ENCODE peak calls at places on chromosomes 6 and 20, in nine cellular contexts. O is right lobe of liver, R is AG04450, E is lung, W is astrocyte of the spinal cord, I is cardiac fibroblast, L is sigmoid colon, U is tibial artery, M is B cell. V is an unnamed sample.

GRCh38 chr6:20723236-20723635 is 189.0 kb downstream of the CDKAL1 start:
- DNase-seq in O (no peak), R (no peak), E (no peak), W (no peak), I (no peak), L (no peak), U (no peak), M (no peak), V (no peak)

GRCh38 chr20:62208805-62209755 is 11.0 kb downstream of the HRH3 start:
- DNase-seq in O (no peak), R (no peak), E (no peak), W (no peak), I (peak), L (no peak), U (no peak), M (no peak), V (no peak)

GRCh38 chr20:8161262-8162071 is 29.4 kb downstream of the PLCB1 start:
- DNase-seq in O (no peak), R (no peak), E (no peak), W (no peak), I (no peak), L (no peak), U (no peak), M (no peak), V (no peak)

GRCh38 chr6:98574991-98575390 is 259.4 kb upstream of the POU3F2 start:
- DNase-seq in O (no peak), R (no peak), E (no peak), W (no peak), I (no peak), L (no peak), U (no peak), M (no peak), V (no peak)

GRCh38 chr6:128483472-128484135 is 36.8 kb downstream of the PTPRK start:
- DNase-seq in O (no peak), R (no peak), E (no peak), W (no peak), I (no peak), L (no peak), U (no peak), M (no peak), V (no peak)

GRCh38 chr6:73263570-73263909 is 544 bp upstream of the KHDC1 start:
- DNase-seq in O (no peak), R (no peak), E (no peak), W (no peak), I (no peak), L (no peak), U (no peak), M (no peak), V (no peak)

GRCh38 chr6:72620866-72621242 is 1.0 kb upstream of the KCNQ5 start:
- DNase-seq in O (no peak), R (no peak), E (no peak), W (peak), I (no peak), L (no peak), U (no peak), M (no peak), V (no peak)

GRCh38 chr6:52645976-52646375 is 24.9 kb upstream of the TMEM14A start:
- DNase-seq in O (no peak), R (no peak), E (no peak), W (no peak), I (no peak), L (no peak), U (no peak), M (no peak), V (no peak)

GRCh38 chr6:54267798-54268197 is 40.4 kb upstream of the TINAG start:
- DNase-seq in O (peak), R (no peak), E (peak), W (peak), I (peak), L (no peak), U (no peak), M (no peak), V (no peak)

GRCh38 chr6:133227344-133227743 is 13.8 kb upstream of the EYA4 start:
- DNase-seq in O (no peak), R (no peak), E (no peak), W (no peak), I (no peak), L (no peak), U (no peak), M (no peak), V (no peak)

GRCh38 chr6:159038914-159039884 is 5.6 kb downstream of the TAGAP start:
- DNase-seq in O (no peak), R (no peak), E (no peak), W (peak), I (peak), L (no peak), U (no peak), M (peak), V (peak)

GRCh38 chr6:73375216-73375615 is 5.5 kb upstream of the OOEP start:
- DNase-seq in O (no peak), R (no peak), E (no peak), W (no peak), I (no peak), L (no peak), U (no peak), M (no peak), V (no peak)

GRCh38 chr6:106608080-106608668 is 21.1 kb downstream of the RTN4IP1 start:
- DNase-seq in O (no peak), R (no peak), E (no peak), W (peak), I (peak), L (no peak), U (no peak), M (peak), V (peak)

GRCh38 chr6:73579389-73579788 is 58.6 kb upstream of the EEF1A1 start:
- DNase-seq in O (peak), R (no peak), E (no peak), W (no peak), I (no peak), L (no peak), U (no peak), M (no peak), V (no peak)

GRCh38 chr6:159760602-159761057 is 1.2 kb upstream of the ACAT2 start:
- DNase-seq in O (no peak), R (peak), E (no peak), W (peak), I (peak), L (no peak), U (no peak), M (no peak), V (no peak)

GRCh38 chr6:3162067-3162497 is 4.7 kb upstream of the TUBB2A start:
- DNase-seq in O (no peak), R (no peak), E (no peak), W (peak), I (no peak), L (no peak), U (no peak), M (no peak), V (no peak)

GRCh38 chr6:132648356-132648755 is 10.6 kb downstream of the TAAR1 start:
- DNase-seq in O (no peak), R (no peak), E (no peak), W (peak), I (peak), L (no peak), U (no peak), M (no peak), V (peak)

GRCh38 chr6:149306967-149307366 is 10.5 kb upstream of the TAB2 start:
- DNase-seq in O (no peak), R (no peak), E (no peak), W (peak), I (peak), L (no peak), U (no peak), M (no peak), V (no peak)

GRCh38 chr6:31493875-31494694 is 3.9 kb upstream of the MICB start:
- DNase-seq in O (peak), R (no peak), E (peak), W (peak), I (peak), L (peak), U (peak), M (peak), V (no peak)

GRCh38 chr20:39851459-39851858 is 837.6 kb downstream of the MAFB start:
- DNase-seq in O (no peak), R (peak), E (no peak), W (peak), I (no peak), L (no peak), U (no peak), M (no peak), V (no peak)

GRCh38 chr6:157779705-157780604 is 43.1 kb upstream of the SNX9 start:
- DNase-seq in O (no peak), R (no peak), E (no peak), W (no peak), I (peak), L (no peak), U (no peak), M (no peak), V (no peak)

GRCh38 chr6:57162008-57162407 is 10.1 kb upstream of the BAG2 start:
- DNase-seq in O (no peak), R (no peak), E (no peak), W (no peak), I (no peak), L (no peak), U (no peak), M (no peak), V (no peak)

GRCh38 chr6:158417760-158418098 is 105.5 kb downstream of the TULP4 start:
- DNase-seq in O (no peak), R (no peak), E (no peak), W (peak), I (peak), L (no peak), U (no peak), M (no peak), V (no peak)

GRCh38 chr6:53605543-53606235 is 59.9 kb downstream of the KLHL31 start:
- DNase-seq in O (no peak), R (no peak), E (no peak), W (no peak), I (no peak), L (no peak), U (no peak), M (no peak), V (no peak)

GRCh38 chr20:635609-636338 is 17.2 kb downstream of the SRXN1 start:
- DNase-seq in O (no peak), R (no peak), E (no peak), W (no peak), I (no peak), L (no peak), U (no peak), M (no peak), V (no peak)

GRCh38 chr6:25777031-25777430 is 22.5 kb downstream of the SLC17A4 start:
- DNase-seq in O (no peak), R (no peak), E (no peak), W (no peak), I (no peak), L (no peak), U (no peak), M (no peak), V (no peak)

GRCh38 chr20:6430381-6430780 is 307.6 kb upstream of the FERMT1 start:
- DNase-seq in O (no peak), R (no peak), E (no peak), W (no peak), I (no peak), L (no peak), U (no peak), M (no peak), V (no peak)

GRCh38 chr6:12311106-12311505 is 20.9 kb downstream of the EDN1 start:
- DNase-seq in O (no peak), R (no peak), E (no peak), W (no peak), I (no peak), L (no peak), U (no peak), M (no peak), V (no peak)

GRCh38 chr6:164507197-164507957 is 802.0 kb downstream of the C6orf118 start:
- DNase-seq in O (no peak), R (no peak), E (no peak), W (no peak), I (no peak), L (no peak), U (no peak), M (no peak), V (no peak)

GRCh38 chr20:6034134-6034969 is 19.5 kb downstream of the LRRN4 start:
- DNase-seq in O (no peak), R (no peak), E (no peak), W (no peak), I (peak), L (no peak), U (no peak), M (no peak), V (no peak)

GRCh38 chr20:10077081-10077471 is 42.3 kb downstream of the ANKEF1 start:
- DNase-seq in O (no peak), R (no peak), E (no peak), W (no peak), I (no peak), L (no peak), U (no peak), M (no peak), V (no peak)

GRCh38 chr6:138654715-138655634 is 118.6 kb upstream of the CCDC28A start:
- DNase-seq in O (no peak), R (no peak), E (no peak), W (peak), I (peak), L (no peak), U (no peak), M (no peak), V (peak)

GRCh38 chr20:25538838-25539665 is 46.3 kb downstream of the NINL start:
- DNase-seq in O (peak), R (no peak), E (no peak), W (no peak), I (no peak), L (no peak), U (no peak), M (no peak), V (peak)

DNA sequence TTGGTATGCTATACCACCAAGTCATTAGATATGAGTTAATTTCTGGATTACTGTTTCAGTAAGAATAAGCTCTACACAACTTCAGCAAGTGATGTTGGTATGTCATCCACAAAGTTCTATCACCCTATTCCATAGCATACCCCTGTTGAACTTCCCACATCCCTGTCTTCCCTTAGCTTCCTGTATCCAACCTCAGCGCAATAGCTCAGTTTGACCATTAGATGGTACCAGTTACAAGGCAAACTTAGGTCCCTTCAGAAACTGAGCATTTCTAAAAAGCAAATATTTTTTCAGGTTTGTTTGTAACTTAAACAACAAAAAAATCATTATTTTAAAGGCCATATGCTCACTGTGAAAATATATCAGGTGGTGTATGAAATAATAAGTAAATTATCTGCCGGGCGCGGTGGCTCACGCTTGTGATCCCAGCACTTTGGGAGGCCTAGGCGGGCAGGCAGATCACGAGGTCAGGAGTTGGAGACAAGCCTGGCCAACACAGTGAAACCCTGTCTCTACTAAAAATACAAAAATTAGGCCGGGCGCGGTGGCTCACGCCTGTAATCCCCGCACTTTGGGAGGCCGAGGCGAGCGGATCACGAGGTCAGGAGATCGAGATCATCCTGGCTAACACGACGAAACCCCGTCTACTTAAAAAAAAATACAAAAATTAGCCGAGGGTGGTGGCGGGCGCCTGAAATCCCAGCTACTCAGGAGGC is 8.8 kb upstream of the MOG start:
- DNase-seq in O (no peak), R (no peak), E (no peak), W (peak), I (peak), L (peak), U (no peak), M (no peak), V (no peak)
- TF ChIP-seq CTCF in O (peak), R (peak), E (peak), W (peak), I (peak), L (no peak), U (peak), M (no peak), V (peak)

DNA sequence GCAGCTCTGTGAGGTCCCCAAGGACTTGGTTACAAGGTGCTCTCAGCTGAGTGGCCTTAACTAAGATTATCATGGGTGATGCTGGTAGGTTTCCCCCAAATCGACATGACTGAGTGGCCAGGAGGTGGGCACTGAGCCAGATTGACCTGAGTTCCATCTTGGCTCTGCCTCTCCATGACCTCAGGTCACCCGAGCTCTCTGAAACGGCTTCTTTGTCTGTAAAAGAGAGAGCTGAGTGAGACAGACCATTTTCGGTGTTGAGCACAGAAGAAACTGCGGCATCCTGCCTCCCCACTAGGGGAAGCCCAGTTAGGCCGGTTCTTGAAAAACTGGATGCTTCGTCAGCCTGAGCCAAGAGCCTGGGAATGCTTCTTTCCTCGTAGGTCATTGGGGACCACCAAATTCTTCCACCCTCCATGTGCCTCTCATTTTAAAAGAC is 14.1 kb upstream of the STX16 start:
- DNase-seq in O (no peak), R (no peak), E (no peak), W (no peak), I (no peak), L (peak), U (no peak), M (no peak), V (no peak)
- TF ChIP-seq CTCF in O (no peak), R (no peak), E (no peak), W (peak), I (peak), L (no peak), U (no peak), M (no peak), V (no peak)

GRCh38 chr6:33779305-33779704 is 9.6 kb downstream of the LEMD2 start:
- DNase-seq in O (no peak), R (no peak), E (no peak), W (no peak), I (no peak), L (no peak), U (no peak), M (no peak), V (no peak)
- TF ChIP-seq CTCF in O (no peak), R (no peak), E (no peak), W (peak), I (no peak), L (no peak), U (no peak), M (no peak), V (no peak)

GRCh38 chr6:14787677-14788076 is 458.2 kb upstream of the JARID2 start:
- DNase-seq in O (no peak), R (no peak), E (no peak), W (no peak), I (no peak), L (no peak), U (no peak), M (no peak), V (no peak)
- TF ChIP-seq CTCF in O (no peak), R (no peak), E (no peak), W (no peak), I (no peak), L (no peak), U (no peak), M (no peak), V (no peak)

GRCh38 chr20:38172344-38172743 is 7.3 kb upstream of the TGM2 start:
- DNase-seq in O (no peak), R (no peak), E (no peak), W (peak), I (peak), L (peak), U (no peak), M (no peak), V (no peak)
- TF ChIP-seq CTCF in O (no peak), R (peak), E (no peak), W (peak), I (peak), L (no peak), U (no peak), M (no peak), V (no peak)

GRCh38 chr20:63384336-63384735 is 23.2 kb upstream of the CHRNA4 start:
- DNase-seq in O (no peak), R (no peak), E (no peak), W (no peak), I (no peak), L (no peak), U (no peak), M (no peak), V (no peak)

GRCh38 chr20:63382551-63383300 is 21.6 kb upstream of the CHRNA4 start:
- DNase-seq in O (no peak), R (no peak), E (no peak), W (no peak), I (no peak), L (no peak), U (no peak), M (no peak), V (no peak)

GRCh38 chr20:63383556-63383955 is 22.4 kb upstream of the CHRNA4 start:
- DNase-seq in O (no peak), R (no peak), E (no peak), W (no peak), I (no peak), L (no peak), U (no peak), M (no peak), V (no peak)

GRCh38 chr20:63380346-63380870 is 19.3 kb upstream of the CHRNA4 start:
- DNase-seq in O (no peak), R (no peak), E (no peak), W (no peak), I (no peak), L (no peak), U (no peak), M (no peak), V (no peak)

GRCh38 chr20:63381781-63382431 is 20.8 kb upstream of the CHRNA4 start:
- DNase-seq in O (no peak), R (no peak), E (no peak), W (no peak), I (no peak), L (no peak), U (no peak), M (no peak), V (no peak)
- TF ChIP-seq CTCF in O (peak), R (peak), E (peak), W (peak), I (peak), L (peak), U (peak), M (peak), V (peak)

GRCh38 chr6:22142931-22143330 is 153.9 kb downstream of the PRL start:
- DNase-seq in O (no peak), R (no peak), E (no peak), W (no peak), I (no peak), L (no peak), U (no peak), M (no peak), V (no peak)
- TF ChIP-seq CTCF in O (no peak), R (no peak), E (no peak), W (no peak), I (no peak), L (no peak), U (no peak), M (no peak), V (no peak)

DNA sequence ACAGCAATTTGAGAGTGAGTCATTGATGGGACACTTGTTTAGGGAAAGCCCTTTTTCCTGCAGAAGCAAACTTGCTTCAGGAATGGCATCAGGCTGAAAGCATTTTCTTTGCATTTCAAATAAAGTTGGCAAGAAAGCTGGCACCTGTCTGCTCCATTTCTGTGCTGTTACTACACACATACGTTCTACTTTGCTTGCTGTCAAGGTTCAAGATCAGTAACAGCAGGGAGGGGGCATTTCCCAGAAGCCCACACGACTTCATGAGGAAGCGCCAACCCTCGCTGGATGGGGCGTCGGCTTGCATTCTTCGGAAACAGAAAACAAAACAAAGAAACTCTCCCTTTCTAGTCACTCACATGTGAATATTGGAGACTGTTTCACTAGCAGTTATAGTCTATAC is 46.4 kb downstream of the AKAP12 start:
- DNase-seq in O (no peak), R (no peak), E (no peak), W (no peak), I (no peak), L (peak), U (no peak), M (no peak), V (no peak)
- TF ChIP-seq CTCF in O (no peak), R (no peak), E (no peak), W (no peak), I (no peak), L (no peak), U (no peak), M (no peak), V (no peak)

GRCh38 chr6:96626749-96627353 is 63.9 kb downstream of the FHL5 start:
- DNase-seq in O (no peak), R (peak), E (no peak), W (peak), I (peak), L (no peak), U (no peak), M (no peak), V (no peak)
- TF ChIP-seq CTCF in O (peak), R (peak), E (no peak), W (peak), I (peak), L (no peak), U (peak), M (peak), V (peak)